ENCODE peak calls at places on chromosomes 16 and 17, in eight cellular contexts. O, Y, N, G, I, P, W and E are unnamed samples.

GRCh38 chr16:11669380-11670146 is 1.3 kb downstream of the SNN start:
- DNase-seq in O (peak), Y (peak), N (no peak), G (no peak), I (no peak), P (peak), W (peak), E (peak)

GRCh38 chr17:66965801-66966528 is 1.5 kb downstream of the CACNG4 start:
- DNase-seq in O (no peak), Y (no peak), N (no peak), G (peak), I (no peak), P (no peak), W (no peak), E (no peak)

GRCh38 chr17:21058098-21058893 is 15.5 kb upstream of the USP22 start:
- DNase-seq in O (no peak), Y (no peak), N (no peak), G (no peak), I (no peak), P (no peak), W (peak), E (no peak)

GRCh38 chr17:77304051-77304745 is 163.4 kb downstream of the SEC14L1 start:
- DNase-seq in O (no peak), Y (no peak), N (no peak), G (no peak), I (no peak), P (no peak), W (peak), E (no peak)

GRCh38 chr16:25012525-25012991 is 2.6 kb downstream of the ARHGAP17 start:
- DNase-seq in O (no peak), Y (no peak), N (no peak), G (no peak), I (no peak), P (peak), W (peak), E (no peak)

GRCh38 chr16:57778658-57779057 is 23.6 kb downstream of the KIFC3 start:
- DNase-seq in O (no peak), Y (no peak), N (no peak), G (no peak), I (no peak), P (no peak), W (no peak), E (no peak)

GRCh38 chr17:77701996-77702395 is 256.5 kb upstream of the TNRC6C start:
- DNase-seq in O (no peak), Y (peak), N (no peak), G (no peak), I (no peak), P (no peak), W (no peak), E (no peak)

GRCh38 chr17:8857919-8858318 is 9.6 kb downstream of the PIK3R6 start:
- DNase-seq in O (peak), Y (no peak), N (no peak), G (no peak), I (no peak), P (no peak), W (peak), E (no peak)

GRCh38 chr17:21279198-21279535 is 5.3 kb upstream of the MAP2K3 start:
- DNase-seq in O (no peak), Y (no peak), N (no peak), G (no peak), I (no peak), P (no peak), W (no peak), E (no peak)

GRCh38 chr16:85460983-85461813 is 151.9 kb upstream of the GSE1 start:
- DNase-seq in O (no peak), Y (no peak), N (no peak), G (peak), I (no peak), P (no peak), W (peak), E (peak)

GRCh38 chr16:86702824-86703588 is 124.7 kb downstream of the FOXL1 start:
- DNase-seq in O (no peak), Y (no peak), N (no peak), G (no peak), I (no peak), P (no peak), W (no peak), E (no peak)

GRCh38 chr17:49252148-49252682 is 21.6 kb upstream of the PHOSPHO1 start:
- DNase-seq in O (no peak), Y (no peak), N (no peak), G (peak), I (peak), P (no peak), W (peak), E (no peak)

GRCh38 chr16:81448154-81449131 is 3.8 kb downstream of the CMIP start:
- DNase-seq in O (no peak), Y (no peak), N (no peak), G (no peak), I (peak), P (no peak), W (no peak), E (peak)

GRCh38 chr16:65244811-65245210 is 122.9 kb upstream of the CDH11 start:
- DNase-seq in O (no peak), Y (no peak), N (no peak), G (peak), I (no peak), P (no peak), W (no peak), E (no peak)

DNA sequence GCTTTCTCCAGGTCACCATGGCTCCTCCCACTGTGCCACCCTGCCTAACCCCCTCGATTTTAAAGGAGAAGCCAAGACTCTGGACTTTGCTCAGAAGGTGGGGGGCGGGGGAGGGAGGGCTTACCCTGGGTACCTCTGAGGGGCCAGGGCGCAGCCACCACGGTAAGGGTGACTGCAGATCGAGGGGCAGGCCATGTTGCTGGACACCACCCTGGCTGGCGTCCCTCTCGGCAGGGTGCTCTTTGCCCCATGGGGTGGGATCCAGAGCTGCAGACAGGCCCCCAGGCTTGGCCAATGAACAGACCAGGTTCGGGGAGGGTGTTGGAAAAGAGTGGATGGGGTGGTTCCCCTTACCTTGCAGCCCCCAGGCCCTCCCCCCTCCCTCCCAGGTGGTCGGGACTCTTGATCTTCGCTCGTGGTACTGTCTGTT is 392 bp upstream of the GRB7 start:
- DNase-seq in O (no peak), Y (no peak), N (no peak), G (no peak), I (peak), P (no peak), W (no peak), E (no peak)
- H3K4me3 ChIP-seq in O (no peak), Y (no peak), N (peak), G (no peak), I (peak), P (no peak), W (no peak), E (peak)

DNA sequence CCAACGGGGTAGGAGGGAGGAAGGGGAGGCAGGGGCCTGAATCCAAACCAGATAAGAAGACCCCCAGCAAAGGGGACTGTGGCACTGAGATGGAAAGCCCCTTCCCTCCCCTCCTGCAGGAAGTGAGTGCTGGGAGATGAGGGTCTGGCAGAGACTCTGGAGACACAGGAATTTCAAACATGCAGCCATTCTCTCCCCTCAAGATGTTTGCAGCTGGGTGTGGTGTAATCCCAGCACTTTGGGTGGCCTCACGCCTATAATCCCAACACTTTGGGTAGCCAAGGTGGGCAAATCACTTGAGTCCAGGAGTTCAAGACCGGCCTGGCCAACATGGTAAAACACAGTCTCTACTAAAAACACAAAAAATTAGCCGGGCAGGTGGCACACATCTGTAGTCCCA is 33.9 kb upstream of the FAAP100 start:
- DNase-seq in O (no peak), Y (no peak), N (no peak), G (no peak), I (no peak), P (no peak), W (no peak), E (no peak)
- TF ChIP-seq CTCF in O (no peak), Y (no peak), N (no peak), G (no peak), I (no peak), P (no peak), W (no peak), E (no peak)

GRCh38 chr17:16938496-16939270 is 33.2 kb downstream of the TNFRSF13B start:
- DNase-seq in O (no peak), Y (no peak), N (no peak), G (no peak), I (peak), P (no peak), W (no peak), E (peak)
- H3K4me3 ChIP-seq in O (no peak), Y (no peak), N (no peak), G (no peak), I (no peak), P (no peak), W (no peak), E (no peak)

DNA sequence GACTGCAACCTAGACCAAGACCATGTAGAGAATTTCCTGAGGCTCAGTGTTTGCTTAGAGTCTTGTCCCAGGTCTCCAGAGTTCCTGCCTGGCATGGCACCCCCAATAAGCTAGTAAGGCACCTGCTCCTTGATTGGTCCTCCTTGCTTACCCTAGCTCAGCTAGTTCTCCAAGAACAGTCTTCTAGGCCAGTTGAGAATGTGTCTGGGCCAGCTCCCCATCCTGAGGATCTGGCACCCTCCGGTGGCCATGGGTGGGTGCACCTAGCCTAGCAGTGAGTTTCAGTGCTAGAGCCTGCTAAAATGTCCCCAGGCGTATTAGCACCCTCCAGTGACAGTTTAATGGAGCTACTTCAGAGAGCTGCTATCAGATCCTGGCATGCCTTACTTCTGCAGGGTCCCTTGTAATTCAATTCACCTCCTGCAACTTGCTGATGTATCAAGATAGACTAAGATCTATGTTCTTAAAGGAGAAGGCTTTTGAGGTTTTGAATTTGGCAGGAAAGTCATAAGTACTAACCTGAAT is 44.4 kb upstream of the MED13 start:
- DNase-seq in O (peak), Y (no peak), N (no peak), G (peak), I (peak), P (no peak), W (peak), E (peak)
- TF ChIP-seq CTCF in O (no peak), Y (no peak), N (no peak), G (peak), I (peak), P (no peak), W (peak), E (peak)

DNA sequence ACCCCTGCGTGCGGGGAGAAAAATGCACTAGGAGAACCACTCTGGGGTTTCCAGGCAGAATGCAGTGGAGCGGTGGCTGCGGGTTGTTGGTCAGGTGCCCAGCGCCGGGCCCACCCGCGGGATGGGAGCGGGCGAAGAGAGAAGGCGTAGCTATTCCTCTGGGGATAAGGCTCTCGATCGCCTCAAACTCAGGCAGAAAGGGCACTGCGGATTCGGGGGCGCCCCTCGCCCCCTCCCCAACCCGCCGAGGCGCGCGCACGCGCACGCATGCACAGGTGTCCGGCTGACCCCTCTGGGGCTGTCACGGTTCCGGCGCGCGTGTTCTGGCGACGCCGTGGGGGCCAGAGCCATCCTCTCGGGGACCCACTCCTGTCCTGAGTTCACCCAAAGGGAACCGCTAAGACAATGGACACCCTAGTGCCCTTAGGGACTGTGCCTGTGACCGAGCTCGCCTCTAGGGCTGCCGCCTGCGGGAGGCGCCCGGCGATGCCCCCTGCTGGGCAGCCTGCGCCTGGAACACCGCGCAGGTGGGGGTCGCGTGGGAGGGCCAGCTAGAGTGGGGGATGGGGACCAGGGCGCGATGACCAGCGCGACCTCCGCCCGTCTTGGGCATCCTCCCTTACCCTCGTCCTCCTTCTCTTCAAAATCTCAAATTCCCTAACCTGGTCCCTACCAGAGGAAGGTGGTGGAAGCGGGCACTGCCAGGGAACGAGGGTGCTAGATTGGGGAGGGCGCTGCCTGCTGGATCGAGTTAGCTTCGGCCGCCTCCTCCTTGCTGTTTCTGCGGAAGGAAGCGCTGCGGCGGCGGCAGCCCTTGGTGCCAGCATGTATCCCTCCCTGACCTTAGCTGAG is 14.4 kb upstream of the CBX8 start:
- DNase-seq in O (no peak), Y (no peak), N (no peak), G (peak), I (no peak), P (no peak), W (no peak), E (peak)
- H3K4me3 ChIP-seq in O (peak), Y (no peak), N (no peak), G (peak), I (peak), P (no peak), W (no peak), E (no peak)

GRCh38 chr16:1193143-1193824 is 31.8 kb downstream of the TPSG1 start:
- DNase-seq in O (no peak), Y (no peak), N (no peak), G (no peak), I (no peak), P (no peak), W (no peak), E (no peak)

GRCh38 chr16:1192384-1193073 is 32.5 kb downstream of the TPSG1 start:
- DNase-seq in O (no peak), Y (no peak), N (no peak), G (no peak), I (no peak), P (no peak), W (no peak), E (no peak)

GRCh38 chr16:1188781-1189189 is 35.9 kb downstream of the CACNA1H start:
- DNase-seq in O (peak), Y (no peak), N (no peak), G (no peak), I (no peak), P (peak), W (peak), E (peak)

GRCh38 chr16:1184980-1185379 is 32.1 kb downstream of the CACNA1H start:
- DNase-seq in O (no peak), Y (no peak), N (no peak), G (no peak), I (no peak), P (no peak), W (no peak), E (no peak)

DNA sequence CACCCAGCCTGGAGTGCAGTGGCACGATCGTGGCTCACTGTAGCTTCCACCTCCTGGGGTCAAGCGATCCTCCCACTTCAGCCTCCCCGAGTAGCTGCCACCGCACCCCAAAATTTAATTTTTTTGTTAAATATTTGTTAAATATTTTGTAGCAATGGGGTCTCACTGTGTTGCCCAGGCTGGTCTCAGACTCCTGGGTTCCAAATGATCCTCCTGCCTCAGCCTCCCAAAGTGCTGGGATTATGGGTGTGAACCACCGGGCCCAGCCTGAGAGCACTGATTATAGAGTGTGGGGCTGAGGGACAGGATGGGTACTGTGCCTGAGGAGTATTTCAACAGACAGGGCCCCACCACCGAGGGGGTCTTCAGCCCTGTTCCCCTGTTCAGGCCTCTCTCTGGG is 35.6 kb downstream of the TPSG1 start:
- DNase-seq in O (no peak), Y (no peak), N (no peak), G (no peak), I (no peak), P (no peak), W (no peak), E (no peak)
- TF ChIP-seq CTCF in O (no peak), Y (no peak), N (no peak), G (no peak), I (no peak), P (no peak), W (no peak), E (no peak)